ENCODE peak calls at places on chromosomes 16 and 17, in six cellular contexts. One of them, this sample, is unnamed.

GRCh38 chr17:39612291-39612894 is 4.7 kb upstream of the NEUROD2 start:
- DNase-seq in heart right ventricle: no peak
- DNase-seq in BE2C: no peak
- DNase-seq in thoracic aorta: no peak
- DNase-seq in CD4-positive, CD25-positive, alpha-beta regulatory T cell: no peak
- DNase-seq in DND-41: no peak
- DNase-seq in this sample: no peak

GRCh38 chr17:15981646-15982580 is 17.6 kb downstream of the ZSWIM7 start:
- DNase-seq in heart right ventricle: no peak
- DNase-seq in BE2C: no peak
- DNase-seq in thoracic aorta: no peak
- DNase-seq in CD4-positive, CD25-positive, alpha-beta regulatory T cell: no peak
- DNase-seq in DND-41: no peak
- DNase-seq in this sample: peak; percentile 35

GRCh38 chr16:17351471-17352045 is 119.2 kb downstream of the XYLT1 start:
- DNase-seq in heart right ventricle: no peak
- DNase-seq in BE2C: no peak
- DNase-seq in thoracic aorta: no peak
- DNase-seq in CD4-positive, CD25-positive, alpha-beta regulatory T cell: no peak
- DNase-seq in DND-41: no peak
- DNase-seq in this sample: no peak

GRCh38 chr17:65660947-65661346 is 99.5 kb upstream of the AXIN2 start:
- DNase-seq in heart right ventricle: no peak
- DNase-seq in BE2C: no peak
- DNase-seq in thoracic aorta: no peak
- DNase-seq in CD4-positive, CD25-positive, alpha-beta regulatory T cell: no peak
- DNase-seq in DND-41: no peak
- DNase-seq in this sample: no peak

GRCh38 chr17:80219777-80220708 is at the start of the genes SGSH and SLC26A11:
- DNase-seq in heart right ventricle: peak; percentile 82
- DNase-seq in BE2C: peak; percentile 95
- DNase-seq in thoracic aorta: peak; percentile 49
- DNase-seq in CD4-positive, CD25-positive, alpha-beta regulatory T cell: peak; percentile 56
- DNase-seq in DND-41: no peak
- DNase-seq in this sample: peak; percentile 35

GRCh38 chr16:57401943-57402640 is 2.5 kb upstream of the CCL17 start:
- DNase-seq in heart right ventricle: no peak
- DNase-seq in BE2C: no peak
- DNase-seq in thoracic aorta: no peak
- DNase-seq in CD4-positive, CD25-positive, alpha-beta regulatory T cell: no peak
- DNase-seq in DND-41: no peak
- DNase-seq in this sample: no peak

GRCh38 chr17:16887523-16888095 is 84.3 kb downstream of the TNFRSF13B start:
- DNase-seq in heart right ventricle: no peak
- DNase-seq in BE2C: no peak
- DNase-seq in thoracic aorta: no peak
- DNase-seq in CD4-positive, CD25-positive, alpha-beta regulatory T cell: no peak
- DNase-seq in DND-41: no peak
- DNase-seq in this sample: no peak

GRCh38 chr17:45641541-45641940 is 142.6 kb upstream of the CRHR1 start:
- DNase-seq in heart right ventricle: no peak
- DNase-seq in BE2C: no peak
- DNase-seq in thoracic aorta: no peak
- DNase-seq in CD4-positive, CD25-positive, alpha-beta regulatory T cell: no peak
- DNase-seq in DND-41: no peak
- DNase-seq in this sample: peak; percentile 28

GRCh38 chr17:76544123-76544915 is 4.5 kb downstream of the PRCD start:
- DNase-seq in heart right ventricle: peak; percentile 58
- DNase-seq in BE2C: peak; percentile 94
- DNase-seq in thoracic aorta: no peak
- DNase-seq in CD4-positive, CD25-positive, alpha-beta regulatory T cell: no peak
- DNase-seq in DND-41: no peak
- DNase-seq in this sample: no peak

GRCh38 chr16:12470311-12471229 is 333.1 kb downstream of the CPPED1 start:
- DNase-seq in heart right ventricle: peak; percentile 69
- DNase-seq in BE2C: no peak
- DNase-seq in thoracic aorta: peak; percentile 18
- DNase-seq in CD4-positive, CD25-positive, alpha-beta regulatory T cell: no peak
- DNase-seq in DND-41: no peak
- DNase-seq in this sample: no peak

GRCh38 chr17:17710728-17711541 is 29.7 kb downstream of the RAI1 start:
- DNase-seq in heart right ventricle: no peak
- DNase-seq in BE2C: no peak
- DNase-seq in thoracic aorta: peak; percentile 53
- DNase-seq in CD4-positive, CD25-positive, alpha-beta regulatory T cell: no peak
- DNase-seq in DND-41: no peak
- DNase-seq in this sample: peak; percentile 96

GRCh38 chr17:56596741-56597494 is 3.4 kb downstream of the NOG start:
- DNase-seq in heart right ventricle: no peak
- DNase-seq in BE2C: no peak
- DNase-seq in thoracic aorta: no peak
- DNase-seq in CD4-positive, CD25-positive, alpha-beta regulatory T cell: no peak
- DNase-seq in DND-41: no peak
- DNase-seq in this sample: no peak

GRCh38 chr16:27321013-27321960 is 7.5 kb downstream of the IL4R start:
- DNase-seq in heart right ventricle: no peak
- DNase-seq in BE2C: no peak
- DNase-seq in thoracic aorta: no peak
- DNase-seq in CD4-positive, CD25-positive, alpha-beta regulatory T cell: no peak
- DNase-seq in DND-41: no peak
- DNase-seq in this sample: peak; percentile 82

GRCh38 chr17:76277300-76278267 is 12.4 kb downstream of the UBALD2 start:
- DNase-seq in heart right ventricle: no peak
- DNase-seq in BE2C: no peak
- DNase-seq in thoracic aorta: no peak
- DNase-seq in CD4-positive, CD25-positive, alpha-beta regulatory T cell: no peak
- DNase-seq in DND-41: no peak
- DNase-seq in this sample: no peak

GRCh38 chr17:63075969-63076368 is 109.9 kb downstream of the TANC2 start:
- DNase-seq in heart right ventricle: no peak
- DNase-seq in BE2C: no peak
- DNase-seq in thoracic aorta: no peak
- DNase-seq in CD4-positive, CD25-positive, alpha-beta regulatory T cell: no peak
- DNase-seq in DND-41: no peak
- DNase-seq in this sample: no peak

GRCh38 chr16:67541391-67542263 is 13.0 kb downstream of the RIPOR1 start:
- DNase-seq in heart right ventricle: peak; percentile 45
- DNase-seq in BE2C: no peak
- DNase-seq in thoracic aorta: no peak
- DNase-seq in CD4-positive, CD25-positive, alpha-beta regulatory T cell: no peak
- DNase-seq in DND-41: no peak
- DNase-seq in this sample: no peak

GRCh38 chr17:29546834-29547233 is 20.0 kb downstream of the ABHD15 start:
- DNase-seq in heart right ventricle: no peak
- DNase-seq in BE2C: no peak
- DNase-seq in thoracic aorta: no peak
- DNase-seq in CD4-positive, CD25-positive, alpha-beta regulatory T cell: no peak
- DNase-seq in DND-41: no peak
- DNase-seq in this sample: no peak

GRCh38 chr17:39485555-39485954 is 24.3 kb downstream of the CDK12 start:
- DNase-seq in heart right ventricle: no peak
- DNase-seq in BE2C: no peak
- DNase-seq in thoracic aorta: no peak
- DNase-seq in CD4-positive, CD25-positive, alpha-beta regulatory T cell: no peak
- DNase-seq in DND-41: no peak
- DNase-seq in this sample: peak; percentile 73

GRCh38 chr16:31141489-31142108 is 6.1 kb upstream of the PRSS8 start:
- DNase-seq in heart right ventricle: no peak
- DNase-seq in BE2C: peak; percentile 41
- DNase-seq in thoracic aorta: no peak
- DNase-seq in CD4-positive, CD25-positive, alpha-beta regulatory T cell: no peak
- DNase-seq in DND-41: no peak
- DNase-seq in this sample: peak; percentile 68

GRCh38 chr17:34902761-34903325 is 58.4 kb downstream of the CCT6B start:
- DNase-seq in heart right ventricle: no peak
- DNase-seq in BE2C: no peak
- DNase-seq in thoracic aorta: no peak
- DNase-seq in CD4-positive, CD25-positive, alpha-beta regulatory T cell: no peak
- DNase-seq in DND-41: no peak
- DNase-seq in this sample: no peak

GRCh38 chr17:47317119-47317518 is 6.6 kb upstream of the EFCAB13 start:
- DNase-seq in heart right ventricle: no peak
- DNase-seq in BE2C: no peak
- DNase-seq in thoracic aorta: no peak
- DNase-seq in CD4-positive, CD25-positive, alpha-beta regulatory T cell: no peak
- DNase-seq in DND-41: no peak
- DNase-seq in this sample: no peak

GRCh38 chr17:19996502-19996901 is 12.7 kb upstream of the SPECC1 start:
- DNase-seq in heart right ventricle: no peak
- DNase-seq in BE2C: no peak
- DNase-seq in thoracic aorta: no peak
- DNase-seq in CD4-positive, CD25-positive, alpha-beta regulatory T cell: no peak
- DNase-seq in DND-41: peak; percentile 35
- DNase-seq in this sample: peak; percentile 14

DNA sequence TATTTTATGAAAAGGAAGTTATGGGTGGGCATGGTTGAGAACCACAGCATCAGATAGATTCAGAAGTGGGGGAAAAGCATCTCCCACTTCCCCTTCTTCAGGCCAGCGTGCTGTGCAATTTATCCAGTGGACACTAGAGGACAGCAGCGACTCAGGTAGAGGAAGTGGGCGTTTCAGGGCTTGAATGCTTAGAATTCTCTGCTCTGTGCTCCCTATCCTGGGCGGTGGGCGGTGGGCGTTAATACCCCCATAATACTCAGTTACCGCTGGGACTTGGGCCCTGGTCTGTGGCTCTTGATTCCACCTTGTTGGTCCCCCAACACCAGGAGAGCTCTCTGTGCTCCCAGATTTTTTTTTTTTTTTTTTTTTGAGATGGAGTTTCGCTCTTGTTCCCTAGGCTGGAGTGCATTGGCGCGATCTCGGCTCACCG is 3.7 kb upstream of the LYZL6 start:
- DNase-seq in heart right ventricle: peak; percentile 32
- DNase-seq in BE2C: peak; percentile 65
- DNase-seq in thoracic aorta: no peak
- DNase-seq in CD4-positive, CD25-positive, alpha-beta regulatory T cell: no peak
- DNase-seq in DND-41: peak; percentile 67
- DNase-seq in this sample: no peak
- H3K4me3 ChIP-seq in heart right ventricle: peak overlapping the region; percentile 14
- H3K4me3 ChIP-seq in BE2C: peak overlapping the region; percentile 29
- H3K4me3 ChIP-seq in thoracic aorta: no peak overlapping the region
- H3K4me3 ChIP-seq in CD4-positive, CD25-positive, alpha-beta regulatory T cell: no peak overlapping the region
- H3K4me3 ChIP-seq in DND-41: no peak overlapping the region
- H3K4me3 ChIP-seq in this sample: no peak overlapping the region

GRCh38 chr16:9122969-9123368 is 31.5 kb downstream of the HAPSTR1 start:
- DNase-seq in heart right ventricle: no peak
- DNase-seq in BE2C: no peak
- DNase-seq in thoracic aorta: no peak
- DNase-seq in CD4-positive, CD25-positive, alpha-beta regulatory T cell: no peak
- DNase-seq in DND-41: no peak
- DNase-seq in this sample: no peak

GRCh38 chr16:9124444-9124843 is 33.0 kb downstream of the HAPSTR1 start:
- DNase-seq in heart right ventricle: no peak
- DNase-seq in BE2C: no peak
- DNase-seq in thoracic aorta: no peak
- DNase-seq in CD4-positive, CD25-positive, alpha-beta regulatory T cell: no peak
- DNase-seq in DND-41: no peak
- DNase-seq in this sample: no peak

GRCh38 chr16:9123401-9123800 is 32.0 kb downstream of the HAPSTR1 start:
- DNase-seq in heart right ventricle: no peak
- DNase-seq in BE2C: no peak
- DNase-seq in thoracic aorta: no peak
- DNase-seq in CD4-positive, CD25-positive, alpha-beta regulatory T cell: no peak
- DNase-seq in DND-41: no peak
- DNase-seq in this sample: no peak

GRCh38 chr16:9124908-9125584 is 33.6 kb downstream of the HAPSTR1 start:
- DNase-seq in heart right ventricle: no peak
- DNase-seq in BE2C: no peak
- DNase-seq in thoracic aorta: no peak
- DNase-seq in CD4-positive, CD25-positive, alpha-beta regulatory T cell: no peak
- DNase-seq in DND-41: no peak
- DNase-seq in this sample: no peak

GRCh38 chr16:9123871-9124270 is 32.4 kb downstream of the HAPSTR1 start:
- DNase-seq in heart right ventricle: no peak
- DNase-seq in BE2C: no peak
- DNase-seq in thoracic aorta: no peak
- DNase-seq in CD4-positive, CD25-positive, alpha-beta regulatory T cell: no peak
- DNase-seq in DND-41: no peak
- DNase-seq in this sample: peak; percentile 90
- H3K4me1 ChIP-seq in heart right ventricle: peaks cover 36% of the 10 kb centered on the region
- H3K4me1 ChIP-seq in BE2C: peaks cover 6% of the 10 kb centered on the region
- H3K4me1 ChIP-seq in thoracic aorta: peaks cover 37% of the 10 kb centered on the region
- H3K4me1 ChIP-seq in CD4-positive, CD25-positive, alpha-beta regulatory T cell: peaks cover 18% of the 10 kb centered on the region
- H3K4me1 ChIP-seq in DND-41: peaks cover 45% of the 10 kb centered on the region
- H3K4me1 ChIP-seq in this sample: peaks cover 66% of the 10 kb centered on the region

GRCh38 chr16:28826141-28826540 is 3.3 kb downstream of the ATXN2L start:
- DNase-seq in heart right ventricle: no peak
- DNase-seq in BE2C: no peak
- DNase-seq in thoracic aorta: no peak
- DNase-seq in CD4-positive, CD25-positive, alpha-beta regulatory T cell: no peak
- DNase-seq in DND-41: no peak
- DNase-seq in this sample: no peak
- H3K4me3 ChIP-seq in heart right ventricle: no peak overlapping the region
- H3K4me3 ChIP-seq in BE2C: no peak overlapping the region
- H3K4me3 ChIP-seq in thoracic aorta: no peak overlapping the region
- H3K4me3 ChIP-seq in CD4-positive, CD25-positive, alpha-beta regulatory T cell: no peak overlapping the region
- H3K4me3 ChIP-seq in DND-41: no peak overlapping the region
- H3K4me3 ChIP-seq in this sample: peak overlapping the region; percentile 74

GRCh38 chr16:1818204-1818872 is 8.3 kb downstream of the HAGH start:
- DNase-seq in heart right ventricle: no peak
- DNase-seq in BE2C: no peak
- DNase-seq in thoracic aorta: no peak
- DNase-seq in CD4-positive, CD25-positive, alpha-beta regulatory T cell: no peak
- DNase-seq in DND-41: no peak
- DNase-seq in this sample: no peak

GRCh38 chr16:1817716-1818115 is 8.9 kb downstream of the HAGH start:
- DNase-seq in heart right ventricle: no peak
- DNase-seq in BE2C: no peak
- DNase-seq in thoracic aorta: no peak
- DNase-seq in CD4-positive, CD25-positive, alpha-beta regulatory T cell: no peak
- DNase-seq in DND-41: no peak
- DNase-seq in this sample: no peak

GRCh38 chr16:1819611-1820010 is 7.0 kb downstream of the HAGH start:
- DNase-seq in heart right ventricle: no peak
- DNase-seq in BE2C: no peak
- DNase-seq in thoracic aorta: no peak
- DNase-seq in CD4-positive, CD25-positive, alpha-beta regulatory T cell: no peak
- DNase-seq in DND-41: no peak
- DNase-seq in this sample: no peak

GRCh38 chr16:1820096-1820972 is 6.3 kb downstream of the HAGH start:
- DNase-seq in heart right ventricle: no peak
- DNase-seq in BE2C: no peak
- DNase-seq in thoracic aorta: no peak
- DNase-seq in CD4-positive, CD25-positive, alpha-beta regulatory T cell: no peak
- DNase-seq in DND-41: no peak
- DNase-seq in this sample: no peak

GRCh38 chr16:1818873-1819525 is 7.6 kb downstream of the HAGH start:
- DNase-seq in heart right ventricle: no peak
- DNase-seq in BE2C: no peak
- DNase-seq in thoracic aorta: no peak
- DNase-seq in CD4-positive, CD25-positive, alpha-beta regulatory T cell: no peak
- DNase-seq in DND-41: no peak
- DNase-seq in this sample: no peak
- H3K4me1 ChIP-seq in heart right ventricle: peaks cover 5% of the 10 kb centered on the region
- H3K4me1 ChIP-seq in BE2C: no peaks in the 10 kb centered on the region
- H3K4me1 ChIP-seq in thoracic aorta: no peaks in the 10 kb centered on the region
- H3K4me1 ChIP-seq in CD4-positive, CD25-positive, alpha-beta regulatory T cell: peaks cover 7% of the 10 kb centered on the region
- H3K4me1 ChIP-seq in DND-41: peaks cover 3% of the 10 kb centered on the region
- H3K4me1 ChIP-seq in this sample: no peaks in the 10 kb centered on the region

GRCh38 chr16:84820771-84821170 is 986 bp downstream of the CRISPLD2 start:
- DNase-seq in heart right ventricle: no peak
- DNase-seq in BE2C: no peak
- DNase-seq in thoracic aorta: no peak
- DNase-seq in CD4-positive, CD25-positive, alpha-beta regulatory T cell: no peak
- DNase-seq in DND-41: no peak
- DNase-seq in this sample: no peak
- H3K4me3 ChIP-seq in heart right ventricle: peak overlapping the region; percentile 71
- H3K4me3 ChIP-seq in BE2C: no peak overlapping the region
- H3K4me3 ChIP-seq in thoracic aorta: peak overlapping the region; percentile 74
- H3K4me3 ChIP-seq in CD4-positive, CD25-positive, alpha-beta regulatory T cell: no peak overlapping the region
- H3K4me3 ChIP-seq in DND-41: no peak overlapping the region
- H3K4me3 ChIP-seq in this sample: peak overlapping the region; percentile 59

GRCh38 chr17:81487089-81487486 is 25.5 kb downstream of the ACTG1 start:
- DNase-seq in heart right ventricle: no peak
- DNase-seq in BE2C: no peak
- DNase-seq in thoracic aorta: no peak
- DNase-seq in CD4-positive, CD25-positive, alpha-beta regulatory T cell: no peak
- DNase-seq in DND-41: no peak
- DNase-seq in this sample: no peak
- H3K4me1 ChIP-seq in heart right ventricle: peaks cover 26% of the 10 kb centered on the region
- H3K4me1 ChIP-seq in BE2C: peaks cover 14% of the 10 kb centered on the region
- H3K4me1 ChIP-seq in thoracic aorta: peaks cover 8% of the 10 kb centered on the region
- H3K4me1 ChIP-seq in CD4-positive, CD25-positive, alpha-beta regulatory T cell: peaks cover 27% of the 10 kb centered on the region
- H3K4me1 ChIP-seq in DND-41: peaks cover 66% of the 10 kb centered on the region
- H3K4me1 ChIP-seq in this sample: no peaks in the 10 kb centered on the region

This sample was measured in PC-9.